ENCODE peak calls at places on chromosomes 2 and 18, in nine cellular contexts. M is coronary artery, X is GM12865, Z is fibroblast of lung, Q is keratinocyte, W is K562, G is adrenal gland, N is IMR-90, D is AG04450. I is an unnamed sample.

GRCh38 chr18:49394191-49394590 is 66.3 kb downstream of the DYM start:
- DNase-seq in M (no peak), N (no peak), X (no peak), D (no peak), G (no peak), Z (no peak), W (no peak), Q (no peak), I (no peak)

GRCh38 chr2:124080281-124081153 is 55.4 kb downstream of the CNTNAP5 start:
- DNase-seq in Q (no peak), M (no peak), X (no peak), N (no peak), G (no peak), Z (peak; percentile 1), D (no peak), W (no peak), I (no peak)

GRCh38 chr2:40292291-40292690 is 159.6 kb downstream of the SLC8A1 start:
- DNase-seq in X (no peak), D (no peak), M (no peak), W (no peak), Z (no peak), G (no peak), Q (no peak), N (no peak), I (no peak)

GRCh38 chr18:54052732-54053131 is 171.7 kb downstream of the MBD2 start:
- DNase-seq in N (no peak), W (no peak), Q (no peak), D (no peak), X (no peak), M (no peak), G (no peak), Z (no peak), I (no peak)

GRCh38 chr2:219595250-219595649 is 2.4 kb upstream of the STK11IP start:
- DNase-seq in G (no peak), X (no peak), Z (no peak), M (no peak), D (no peak), N (peak; percentile 27), W (peak; percentile 78), Q (no peak), I (peak; percentile 53)

GRCh38 chr2:236621786-236622185 is 52.2 kb downstream of the ACKR3 start:
- DNase-seq in G (no peak), Q (no peak), D (no peak), W (no peak), N (no peak), M (no peak), X (no peak), Z (no peak), I (no peak)

GRCh38 chr18:34128436-34128835 is 96.3 kb downstream of the NOL4 start:
- DNase-seq in G (no peak), Q (no peak), W (no peak), Z (peak; percentile 3), D (no peak), N (peak; percentile 0), X (no peak), M (no peak), I (peak; percentile 35)

GRCh38 chr2:73944714-73945113 is 18.0 kb downstream of the DGUOK start:
- DNase-seq in Q (no peak), D (no peak), Z (no peak), G (no peak), W (no peak), N (no peak), X (peak; percentile 24), M (no peak), I (no peak)

GRCh38 chr2:143716527-143716926 is 587.3 kb downstream of the ARHGAP15 start:
- DNase-seq in D (no peak), M (no peak), N (no peak), Z (no peak), G (no peak), W (no peak), Q (no peak), X (no peak), I (peak; percentile 44)

GRCh38 chr2:42872736-42873135 is 80.4 kb upstream of the HAAO start:
- DNase-seq in W (no peak), Q (no peak), M (no peak), G (no peak), Z (peak; percentile 58), N (no peak), D (no peak), X (no peak), I (no peak)

GRCh38 chr18:58863539-58864145 is 1.0 kb upstream of the ZNF532 start:
- DNase-seq in N (peak; percentile 30), D (no peak), W (no peak), Q (no peak), X (peak; percentile 30), Z (peak; percentile 53), M (no peak), G (peak; percentile 53), I (peak; percentile 55)

GRCh38 chr2:202432776-202433175 is 56.6 kb downstream of the BMPR2 start:
- DNase-seq in W (no peak), D (no peak), Z (no peak), Q (no peak), N (no peak), X (no peak), M (no peak), G (no peak), I (no peak)

GRCh38 chr2:42195559-42195958 is 26.4 kb downstream of the EML4 start:
- DNase-seq in N (peak; percentile 86), Q (peak; percentile 30), W (no peak), G (no peak), M (no peak), Z (peak; percentile 81), X (no peak), D (no peak), I (peak; percentile 72)

GRCh38 chr2:169221745-169222369 is 140.5 kb downstream of the LRP2 start:
- DNase-seq in D (no peak), W (peak; percentile 71), N (no peak), Z (peak; percentile 5), G (no peak), X (no peak), M (no peak), Q (no peak), I (peak; percentile 55)

GRCh38 chr18:63264871-63265270 is 54.7 kb downstream of the BCL2 start:
- DNase-seq in Z (no peak), X (no peak), W (no peak), N (no peak), Q (no peak), G (no peak), M (no peak), D (no peak), I (no peak)

GRCh38 chr18:63260075-63260754 is 59.4 kb downstream of the BCL2 start:
- DNase-seq in Q (no peak), X (no peak), Z (no peak), D (no peak), W (no peak), G (no peak), N (no peak), M (no peak), I (no peak)

GRCh38 chr18:63261029-63261428 is 58.5 kb downstream of the BCL2 start:
- DNase-seq in N (no peak), D (no peak), X (no peak), G (no peak), Z (no peak), W (no peak), M (no peak), Q (no peak), I (no peak)

GRCh38 chr18:63263444-63263843 is 56.1 kb downstream of the BCL2 start:
- DNase-seq in N (no peak), M (no peak), G (no peak), Z (no peak), D (no peak), X (no peak), W (no peak), Q (no peak), I (no peak)

DNA sequence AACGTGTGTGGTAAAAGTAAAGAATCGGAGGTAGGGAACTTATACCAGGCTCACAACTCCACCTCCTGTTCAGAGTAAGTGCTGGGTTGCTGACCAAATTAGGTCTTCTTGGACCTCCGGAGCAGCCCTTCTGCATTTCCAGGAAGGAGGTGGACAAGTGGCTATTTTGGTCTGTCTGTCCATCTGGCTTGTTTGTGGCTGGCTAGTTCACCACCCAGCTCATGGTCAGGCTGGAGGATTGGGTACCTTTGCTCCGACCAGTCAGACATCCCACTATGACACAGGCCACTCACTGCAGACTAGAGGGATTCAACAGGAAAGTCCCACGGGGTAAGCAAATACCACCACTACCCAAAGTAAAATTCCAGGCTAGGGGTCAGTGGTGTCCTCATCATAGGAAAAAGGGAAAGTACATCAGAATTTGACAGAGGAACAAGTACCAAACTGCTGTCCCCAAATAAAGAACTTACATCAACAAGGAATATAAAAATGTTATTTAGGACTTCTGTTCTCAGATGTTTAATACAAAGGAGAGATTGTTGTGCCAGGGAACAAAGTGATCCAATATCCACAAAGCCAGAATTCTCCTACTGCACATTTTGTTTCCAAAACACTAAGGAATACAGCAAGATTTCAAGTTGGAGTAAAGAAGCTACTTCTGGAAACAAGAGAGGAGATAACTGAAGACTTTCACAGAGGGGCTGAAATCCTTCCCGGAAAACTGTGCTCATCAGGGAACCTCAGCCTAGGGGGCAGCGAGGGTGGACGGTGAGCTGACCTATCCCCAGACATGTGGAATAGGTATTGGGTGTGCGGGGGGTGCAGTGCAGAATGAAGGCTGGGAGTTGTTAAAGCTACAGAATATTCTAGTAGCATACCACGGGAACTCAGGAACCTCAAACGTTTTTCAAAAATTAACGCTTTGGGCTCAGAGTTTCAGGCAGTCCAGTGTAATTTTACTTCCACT is 56.9 kb downstream of the BCL2 start:
- DNase-seq in X (no peak), G (no peak), Q (no peak), M (peak; percentile 93), N (no peak), Z (no peak), W (no peak), D (no peak), I (no peak)
- TF ChIP-seq CTCF in X (no peak), G (no peak), Q (no peak), M (no peak), N (no peak), Z (no peak), W (no peak), D (no peak), I (peak; percentile 10)

GRCh38 chr2:234426616-234427015 is 70.3 kb downstream of the ARL4C start:
- DNase-seq in G (no peak), M (no peak), Q (no peak), W (no peak), D (no peak), N (no peak), X (peak; percentile 35), Z (no peak), I (no peak)
- H3K4me3 ChIP-seq in G (no peak overlapping the region), M (no peak overlapping the region), Q (no peak overlapping the region), W (no peak overlapping the region), D (no peak overlapping the region), N (no peak overlapping the region), X (no peak overlapping the region), Z (no peak overlapping the region), I (no peak overlapping the region)

DNA sequence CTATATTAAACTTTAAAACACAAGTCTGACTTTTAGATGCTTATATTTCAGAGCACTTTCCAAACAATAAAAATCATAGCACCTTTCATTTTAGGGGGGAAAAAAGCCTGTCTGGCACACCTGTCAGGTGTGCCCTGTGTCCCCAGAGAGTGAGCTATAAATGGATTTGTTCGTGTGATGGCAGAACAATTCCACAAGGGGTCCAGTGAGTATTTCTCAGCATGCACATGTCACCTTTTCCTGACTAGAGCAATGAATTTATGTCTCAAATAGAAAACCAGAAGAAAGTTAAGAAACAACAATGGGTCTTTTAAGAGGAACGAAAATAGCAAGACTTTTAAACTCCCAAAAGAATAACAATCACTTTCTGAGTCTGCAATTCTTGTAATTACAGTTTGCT is 55.9 kb downstream of the ACVR1C start:
- DNase-seq in X (peak; percentile 23), W (peak; percentile 20), G (no peak), M (no peak), D (no peak), Z (no peak), N (no peak), Q (no peak), I (peak; percentile 15)
- TF ChIP-seq CTCF in X (peak; percentile 14), W (peak; percentile 39), G (no peak), M (no peak), D (no peak), Z (no peak), N (no peak), Q (peak; percentile 37), I (peak; percentile 36)

GRCh38 chr2:85585781-85586105 is 1.5 kb downstream of the VAMP5 start:
- DNase-seq in M (no peak), X (no peak), Q (no peak), W (no peak), G (no peak), D (no peak), Z (peak; percentile 55), N (peak; percentile 63), I (no peak)
- H3K4me3 ChIP-seq in M (peak overlapping the region; percentile 92), X (peak overlapping the region; percentile 60), Q (no peak overlapping the region), W (no peak overlapping the region), G (no peak overlapping the region), D (no peak overlapping the region), Z (no peak overlapping the region), N (no peak overlapping the region), I (no peak overlapping the region)